ENCODE peak calls at places on chromosomes 6 and 20, in six cellular contexts. P, R, D, K, O and S are unnamed samples.

GRCh38 chr6:65113581-65113980 is 593.4 kb downstream of the EYS start:
- DNase-seq in P (no peak), R (no peak), D (no peak), K (no peak), O (no peak), S (no peak)

GRCh38 chr6:132788658-132789397 is 9.6 kb downstream of the SLC18B1 start:
- DNase-seq in P (no peak), R (no peak), D (no peak), K (no peak), O (no peak), S (no peak)

GRCh38 chr6:136069119-136069518 is 181.0 kb downstream of the MTFR2 start:
- DNase-seq in P (no peak), R (no peak), D (no peak), K (no peak), O (no peak), S (no peak)

GRCh38 chr20:6566821-6567220 is 200.7 kb upstream of the BMP2 start:
- DNase-seq in P (no peak), R (no peak), D (no peak), K (no peak), O (no peak), S (no peak)

GRCh38 chr20:1809611-1810510 is 85.3 kb upstream of the SIRPA start:
- DNase-seq in P (no peak), R (no peak), D (peak; percentile 50), K (no peak), O (no peak), S (no peak)

GRCh38 chr6:50716887-50717509 is 3.7 kb downstream of the TFAP2D start:
- DNase-seq in P (no peak), R (no peak), D (no peak), K (no peak), O (no peak), S (no peak)

GRCh38 chr20:12394786-12395185 is 477.1 kb downstream of the BTBD3 start:
- DNase-seq in P (no peak), R (no peak), D (no peak), K (no peak), O (peak; percentile 19), S (no peak)

GRCh38 chr20:62367136-62367482 is at the start of gene LAMA5:
- DNase-seq in P (peak; percentile 52), R (peak; percentile 86), D (no peak), K (no peak), O (peak; percentile 67), S (no peak)

GRCh38 chr6:39665871-39666270 is 59.3 kb downstream of the KIF6 start:
- DNase-seq in P (no peak), R (no peak), D (no peak), K (no peak), O (no peak), S (no peak)

GRCh38 chr6:149031545-149032317 is 284.9 kb downstream of the UST start:
- DNase-seq in P (no peak), R (no peak), D (no peak), K (no peak), O (no peak), S (no peak)

GRCh38 chr20:32648761-32649615 is 24.8 kb downstream of the C20orf203 start:
- DNase-seq in P (no peak), R (no peak), D (no peak), K (no peak), O (no peak), S (no peak)

GRCh38 chr20:5886788-5887187 is 63.5 kb downstream of the TRMT6 start:
- DNase-seq in P (no peak), R (no peak), D (no peak), K (no peak), O (no peak), S (no peak)

GRCh38 chr20:34268851-34269668 is 27.8 kb downstream of the ASIP start:
- DNase-seq in P (no peak), R (no peak), D (no peak), K (no peak), O (peak; percentile 51), S (peak; percentile 84)

GRCh38 chr6:133707456-133707855 is 181.5 kb upstream of the TCF21 start:
- DNase-seq in P (no peak), R (no peak), D (no peak), K (peak; percentile 79), O (no peak), S (no peak)

GRCh38 chr6:133886104-133886503 is 2.8 kb upstream of the TCF21 start:
- DNase-seq in P (no peak), R (no peak), D (no peak), K (no peak), O (no peak), S (no peak)

GRCh38 chr20:32045999-32046398 is 6.0 kb upstream of the HCK start:
- DNase-seq in P (no peak), R (no peak), D (no peak), K (no peak), O (no peak), S (no peak)

GRCh38 chr6:35496036-35496850 is 636 bp downstream of the TEAD3 start:
- DNase-seq in P (peak; percentile 37), R (peak; percentile 89), D (no peak), K (no peak), O (no peak), S (peak; percentile 67)

GRCh38 chr6:150314230-150315188 is 54.3 kb upstream of the IYD start:
- DNase-seq in P (no peak), R (no peak), D (no peak), K (no peak), O (no peak), S (no peak)

GRCh38 chr6:139923964-139924475 is 549.6 kb upstream of the CITED2 start:
- DNase-seq in P (no peak), R (no peak), D (no peak), K (no peak), O (no peak), S (no peak)

GRCh38 chr6:135568366-135568765 is 70.8 kb upstream of the AHI1 start:
- DNase-seq in P (no peak), R (no peak), D (no peak), K (peak; percentile 79), O (no peak), S (no peak)

GRCh38 chr6:14337157-14337556 is 219.6 kb downstream of the CD83 start:
- DNase-seq in P (no peak), R (no peak), D (no peak), K (peak; percentile 18), O (no peak), S (no peak)

GRCh38 chr6:83270971-83271714 is 78.0 kb downstream of the RWDD2A start:
- DNase-seq in P (no peak), R (no peak), D (no peak), K (peak; percentile 70), O (no peak), S (no peak)

GRCh38 chr6:137799950-137800568 is 67.0 kb upstream of the TNFAIP3 start:
- DNase-seq in P (no peak), R (no peak), D (no peak), K (no peak), O (peak; percentile 18), S (no peak)

GRCh38 chr20:41232971-41233926 is 84.3 kb downstream of the ZHX3 start:
- DNase-seq in P (no peak), R (no peak), D (no peak), K (peak; percentile 60), O (no peak), S (no peak)

GRCh38 chr6:168527451-168528210 is 86.6 kb downstream of the SMOC2 start:
- DNase-seq in P (no peak), R (no peak), D (no peak), K (no peak), O (no peak), S (no peak)

GRCh38 chr6:137134483-137134882 is 39.0 kb downstream of the IL22RA2 start:
- DNase-seq in P (no peak), R (no peak), D (no peak), K (no peak), O (no peak), S (no peak)

GRCh38 chr6:125944434-125944816 is 12.1 kb upstream of the HINT3 start:
- DNase-seq in P (no peak), R (peak; percentile 82), D (peak; percentile 80), K (no peak), O (no peak), S (no peak)

DNA sequence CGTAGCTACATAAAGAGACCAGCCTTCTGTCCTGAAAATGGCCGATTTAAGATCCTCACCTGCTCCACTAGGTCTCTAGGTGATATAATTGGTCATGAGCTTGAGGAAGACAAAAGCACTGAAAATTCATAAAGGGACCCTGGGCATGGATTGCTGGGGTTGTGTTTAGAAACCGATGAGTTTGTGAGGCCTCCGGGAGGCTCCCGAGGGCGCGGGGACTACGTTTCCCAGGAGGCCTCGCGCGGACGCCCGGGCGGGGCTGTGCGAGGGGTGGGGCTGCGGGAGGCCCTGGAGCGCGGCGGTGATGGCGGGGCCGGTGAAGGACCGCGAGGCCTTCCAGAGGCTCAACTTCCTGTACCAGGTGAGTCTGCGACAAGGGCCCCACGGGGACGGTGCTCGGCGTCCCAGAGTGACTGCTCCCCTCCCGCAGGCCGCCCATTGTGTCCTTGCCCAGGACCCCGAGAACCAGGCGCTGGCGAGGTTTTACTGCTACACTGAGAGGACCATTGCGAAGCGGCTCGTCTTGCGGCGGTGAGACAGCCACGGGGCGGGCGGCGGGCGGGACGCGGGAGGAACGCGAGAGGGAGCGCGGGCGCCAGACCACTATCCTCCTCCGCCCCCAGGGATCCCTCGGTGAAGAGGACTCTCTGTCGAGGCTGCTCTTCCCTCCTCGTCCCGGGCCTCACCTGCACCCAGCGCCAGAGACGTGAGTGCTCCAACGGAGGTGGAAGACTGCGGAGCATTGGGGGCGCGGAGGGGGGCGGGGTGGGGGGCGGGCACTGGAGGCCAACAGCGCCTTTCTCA is at the start of gene RPP21:
- DNase-seq in P (peak; percentile 74), R (peak; percentile 90), D (peak; percentile 75), K (no peak), O (peak; percentile 90), S (peak; percentile 94)
- TF ChIP-seq CTCF in P (no peak), R (no peak), D (no peak), K (no peak), O (no peak), S (peak; percentile 34)

GRCh38 chr6:95648636-95649035 is 71.3 kb downstream of the MANEA start:
- DNase-seq in P (no peak), R (no peak), D (no peak), K (no peak), O (no peak), S (no peak)
- TF ChIP-seq CTCF in P (no peak), R (no peak), D (no peak), K (no peak), O (peak; percentile 15), S (no peak)

GRCh38 chr6:155154158-155154830 is 109.5 kb upstream of the CLDN20 start:
- DNase-seq in P (no peak), R (no peak), D (no peak), K (peak; percentile 73), O (peak; percentile 77), S (no peak)

GRCh38 chr6:155155787-155156447 is 107.9 kb upstream of the CLDN20 start:
- DNase-seq in P (no peak), R (no peak), D (no peak), K (no peak), O (no peak), S (no peak)

GRCh38 chr6:155150967-155151671 is 112.7 kb upstream of the CLDN20 start:
- DNase-seq in P (no peak), R (no peak), D (no peak), K (no peak), O (no peak), S (no peak)

GRCh38 chr6:155147958-155148663 is 115.7 kb upstream of the CLDN20 start:
- DNase-seq in P (no peak), R (no peak), D (no peak), K (no peak), O (no peak), S (no peak)

GRCh38 chr6:155152211-155153076 is 111.4 kb upstream of the CLDN20 start:
- DNase-seq in P (no peak), R (no peak), D (no peak), K (no peak), O (peak; percentile 28), S (no peak)
- TF ChIP-seq CTCF in P (peak; percentile 44), R (no peak), D (no peak), K (no peak), O (peak; percentile 52), S (peak; percentile 39)

GRCh38 chr6:17012421-17013225 is 89.2 kb upstream of the STMND1 start:
- DNase-seq in P (no peak), R (peak; percentile 87), D (no peak), K (no peak), O (no peak), S (no peak)
- TF ChIP-seq CTCF in P (no peak), R (peak; percentile 18), D (no peak), K (no peak), O (no peak), S (peak; percentile 75)